ENCODE peak calls at places on chromosomes 2 and 18, in nine cellular contexts. One of them, this sample, is unnamed.

GRCh38 chr2:195737531-195738162 is 80.6 kb downstream of the SLC39A10 start:
- DNase-seq in transverse colon: no peak
- DNase-seq in adrenal gland: no peak
- DNase-seq in WTC11: no peak
- DNase-seq in GM13977: no peak
- DNase-seq in A549: no peak
- DNase-seq in fibroblast of the aortic adventitia: peak; percentile 20
- DNase-seq in heart left ventricle: no peak
- DNase-seq in Calu3: no peak
- DNase-seq in this sample: no peak

GRCh38 chr2:10864888-10865551 is 46.7 kb upstream of the KCNF1 start:
- DNase-seq in GM13977: peak; percentile 73
- DNase-seq in Calu3: no peak
- DNase-seq in A549: no peak
- DNase-seq in WTC11: no peak
- DNase-seq in heart left ventricle: no peak
- DNase-seq in transverse colon: no peak
- DNase-seq in fibroblast of the aortic adventitia: no peak
- DNase-seq in adrenal gland: peak; percentile 44
- DNase-seq in this sample: no peak

GRCh38 chr18:61939032-61939674 is 46.3 kb upstream of the RNF152 start:
- DNase-seq in fibroblast of the aortic adventitia: no peak
- DNase-seq in Calu3: peak; percentile 37
- DNase-seq in heart left ventricle: no peak
- DNase-seq in adrenal gland: no peak
- DNase-seq in WTC11: no peak
- DNase-seq in transverse colon: no peak
- DNase-seq in GM13977: no peak
- DNase-seq in A549: no peak
- DNase-seq in this sample: no peak

GRCh38 chr2:171086352-171087290 is 74.1 kb downstream of the TLK1 start:
- DNase-seq in GM13977: peak; percentile 9
- DNase-seq in fibroblast of the aortic adventitia: peak; percentile 74
- DNase-seq in WTC11: peak; percentile 62
- DNase-seq in Calu3: peak; percentile 32
- DNase-seq in heart left ventricle: peak; percentile 27
- DNase-seq in transverse colon: peak; percentile 57
- DNase-seq in adrenal gland: peak; percentile 49
- DNase-seq in A549: peak; percentile 62
- DNase-seq in this sample: peak; percentile 20

GRCh38 chr2:120177973-120178372 is 45.2 kb downstream of the TMEM185B start:
- DNase-seq in WTC11: no peak
- DNase-seq in adrenal gland: no peak
- DNase-seq in heart left ventricle: no peak
- DNase-seq in A549: no peak
- DNase-seq in GM13977: no peak
- DNase-seq in Calu3: no peak
- DNase-seq in fibroblast of the aortic adventitia: no peak
- DNase-seq in transverse colon: no peak
- DNase-seq in this sample: no peak

GRCh38 chr2:5365871-5366461 is 326.2 kb upstream of the SOX11 start:
- DNase-seq in Calu3: peak; percentile 45
- DNase-seq in adrenal gland: peak; percentile 41
- DNase-seq in transverse colon: peak; percentile 12
- DNase-seq in GM13977: peak; percentile 54
- DNase-seq in WTC11: peak; percentile 44
- DNase-seq in A549: peak; percentile 58
- DNase-seq in heart left ventricle: peak; percentile 62
- DNase-seq in fibroblast of the aortic adventitia: no peak
- DNase-seq in this sample: peak; percentile 91

GRCh38 chr2:72995420-72996151 is 75.9 kb downstream of the SFXN5 start:
- DNase-seq in fibroblast of the aortic adventitia: no peak
- DNase-seq in WTC11: no peak
- DNase-seq in transverse colon: no peak
- DNase-seq in heart left ventricle: no peak
- DNase-seq in adrenal gland: no peak
- DNase-seq in GM13977: no peak
- DNase-seq in Calu3: no peak
- DNase-seq in A549: no peak
- DNase-seq in this sample: no peak

GRCh38 chr2:14239605-14240004 is 392.9 kb upstream of the LRATD1 start:
- DNase-seq in heart left ventricle: no peak
- DNase-seq in fibroblast of the aortic adventitia: no peak
- DNase-seq in Calu3: no peak
- DNase-seq in GM13977: no peak
- DNase-seq in transverse colon: no peak
- DNase-seq in WTC11: no peak
- DNase-seq in adrenal gland: no peak
- DNase-seq in A549: no peak
- DNase-seq in this sample: no peak

GRCh38 chr2:152497481-152498052 is 162.6 kb downstream of the FMNL2 start:
- DNase-seq in fibroblast of the aortic adventitia: peak; percentile 93
- DNase-seq in WTC11: no peak
- DNase-seq in adrenal gland: peak; percentile 72
- DNase-seq in Calu3: peak; percentile 70
- DNase-seq in transverse colon: no peak
- DNase-seq in A549: no peak
- DNase-seq in heart left ventricle: no peak
- DNase-seq in GM13977: peak; percentile 25
- DNase-seq in this sample: no peak

GRCh38 chr2:240153418-240153817 is 13.0 kb upstream of the OTOS start:
- DNase-seq in WTC11: no peak
- DNase-seq in heart left ventricle: no peak
- DNase-seq in transverse colon: no peak
- DNase-seq in A549: no peak
- DNase-seq in fibroblast of the aortic adventitia: no peak
- DNase-seq in GM13977: no peak
- DNase-seq in Calu3: no peak
- DNase-seq in adrenal gland: no peak
- DNase-seq in this sample: no peak

GRCh38 chr2:222810044-222810443 is 50.8 kb upstream of the ACSL3 start:
- DNase-seq in Calu3: no peak
- DNase-seq in WTC11: no peak
- DNase-seq in adrenal gland: no peak
- DNase-seq in heart left ventricle: no peak
- DNase-seq in A549: no peak
- DNase-seq in fibroblast of the aortic adventitia: no peak
- DNase-seq in transverse colon: no peak
- DNase-seq in GM13977: no peak
- DNase-seq in this sample: no peak

GRCh38 chr18:10661333-10661732 is 135.5 kb downstream of the NAPG start:
- DNase-seq in GM13977: no peak
- DNase-seq in fibroblast of the aortic adventitia: peak; percentile 66
- DNase-seq in heart left ventricle: no peak
- DNase-seq in adrenal gland: no peak
- DNase-seq in A549: no peak
- DNase-seq in WTC11: no peak
- DNase-seq in Calu3: peak; percentile 47
- DNase-seq in transverse colon: no peak
- DNase-seq in this sample: no peak

GRCh38 chr2:170883683-170884082 is 45.4 kb upstream of the GORASP2 start:
- DNase-seq in heart left ventricle: no peak
- DNase-seq in adrenal gland: no peak
- DNase-seq in Calu3: no peak
- DNase-seq in WTC11: no peak
- DNase-seq in A549: no peak
- DNase-seq in transverse colon: no peak
- DNase-seq in GM13977: no peak
- DNase-seq in fibroblast of the aortic adventitia: no peak
- DNase-seq in this sample: no peak

GRCh38 chr2:23520256-23520655 is 135.3 kb downstream of the KLHL29 start:
- DNase-seq in transverse colon: no peak
- DNase-seq in adrenal gland: no peak
- DNase-seq in Calu3: peak; percentile 48
- DNase-seq in GM13977: no peak
- DNase-seq in A549: no peak
- DNase-seq in heart left ventricle: peak; percentile 14
- DNase-seq in WTC11: no peak
- DNase-seq in fibroblast of the aortic adventitia: no peak
- DNase-seq in this sample: peak; percentile 32

DNA sequence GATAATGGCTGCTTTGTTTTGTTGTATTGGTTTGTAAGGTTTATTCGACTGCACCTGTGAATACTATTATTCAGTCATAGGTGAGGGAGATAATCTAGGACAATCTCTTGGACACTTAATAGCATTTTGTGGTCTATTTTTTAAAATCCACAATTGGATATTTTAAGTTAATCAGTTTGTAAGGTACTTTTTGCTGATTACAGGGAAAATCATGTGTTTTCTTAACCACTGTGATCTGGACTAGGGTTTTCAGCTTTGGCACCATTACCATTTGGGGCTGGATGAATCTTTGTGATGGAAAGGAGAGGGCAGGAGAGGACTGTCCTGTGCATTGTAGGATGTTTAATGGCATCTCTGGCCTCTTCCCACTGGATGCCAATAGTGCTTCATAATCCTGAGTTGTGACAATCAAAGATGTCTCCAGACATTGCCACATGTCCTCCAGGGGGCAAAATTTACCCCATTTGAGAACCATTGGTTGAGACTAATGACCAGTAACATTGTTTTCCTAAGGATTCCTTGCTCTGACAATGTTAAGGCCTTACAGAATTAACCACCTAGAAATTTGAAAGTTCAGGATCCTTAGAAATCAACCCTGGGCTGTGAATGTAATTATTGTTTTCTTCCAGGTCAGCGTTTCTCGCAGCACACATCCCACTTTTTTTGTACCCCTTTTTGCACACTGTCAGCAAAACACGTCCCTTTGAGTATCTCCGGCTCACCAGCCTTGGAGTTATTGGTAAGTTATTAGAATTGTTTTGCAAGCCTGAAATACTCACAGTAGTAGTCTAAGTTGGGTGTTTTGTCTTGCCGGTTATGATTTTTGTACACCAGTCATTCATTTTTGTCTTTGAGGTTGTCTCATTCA is 15.6 kb downstream of the CNOT9 start:
- DNase-seq in GM13977: no peak
- DNase-seq in transverse colon: no peak
- DNase-seq in heart left ventricle: no peak
- DNase-seq in adrenal gland: no peak
- DNase-seq in A549: no peak
- DNase-seq in WTC11: no peak
- DNase-seq in fibroblast of the aortic adventitia: no peak
- DNase-seq in Calu3: no peak
- DNase-seq in this sample: no peak
- TF ChIP-seq CTCF in GM13977: no peak
- TF ChIP-seq CTCF in transverse colon: no peak
- TF ChIP-seq CTCF in heart left ventricle: no peak
- TF ChIP-seq CTCF in adrenal gland: no peak
- TF ChIP-seq CTCF in A549: peak; percentile 12
- TF ChIP-seq CTCF in WTC11: no peak
- TF ChIP-seq CTCF in fibroblast of the aortic adventitia: no peak
- TF ChIP-seq CTCF in Calu3: no peak
- TF ChIP-seq CTCF in this sample: no peak

DNA sequence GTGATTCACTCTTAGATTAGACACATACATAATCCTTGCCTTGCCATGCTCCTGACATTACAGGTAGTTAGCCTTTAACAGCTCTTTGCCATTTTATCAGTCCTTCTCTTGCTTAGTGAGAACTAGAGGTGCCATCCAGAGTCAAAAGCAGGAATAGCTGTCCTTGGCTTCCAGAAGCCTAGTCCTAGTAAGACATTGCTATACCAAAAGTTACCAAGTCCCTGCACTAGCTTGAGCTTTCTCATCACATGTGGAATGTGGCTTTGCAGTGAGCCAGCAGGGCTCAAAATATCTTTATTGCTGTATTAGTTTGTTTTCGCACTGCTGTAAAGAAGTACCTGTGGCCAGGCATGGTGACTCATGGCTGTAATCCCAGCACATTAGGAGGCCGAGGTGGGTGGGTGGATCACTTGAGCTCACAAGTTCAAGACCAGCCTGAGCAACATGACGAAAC is 104.7 kb upstream of the NOSTRIN start:
- DNase-seq in A549: no peak
- DNase-seq in WTC11: no peak
- DNase-seq in GM13977: no peak
- DNase-seq in adrenal gland: no peak
- DNase-seq in heart left ventricle: no peak
- DNase-seq in fibroblast of the aortic adventitia: peak; percentile 20
- DNase-seq in Calu3: no peak
- DNase-seq in transverse colon: peak; percentile 72
- DNase-seq in this sample: no peak
- TF ChIP-seq CTCF in A549: no peak
- TF ChIP-seq CTCF in WTC11: no peak
- TF ChIP-seq CTCF in GM13977: no peak
- TF ChIP-seq CTCF in adrenal gland: no peak
- TF ChIP-seq CTCF in heart left ventricle: no peak
- TF ChIP-seq CTCF in fibroblast of the aortic adventitia: no peak
- TF ChIP-seq CTCF in Calu3: no peak
- TF ChIP-seq CTCF in transverse colon: no peak
- TF ChIP-seq CTCF in this sample: no peak

DNA sequence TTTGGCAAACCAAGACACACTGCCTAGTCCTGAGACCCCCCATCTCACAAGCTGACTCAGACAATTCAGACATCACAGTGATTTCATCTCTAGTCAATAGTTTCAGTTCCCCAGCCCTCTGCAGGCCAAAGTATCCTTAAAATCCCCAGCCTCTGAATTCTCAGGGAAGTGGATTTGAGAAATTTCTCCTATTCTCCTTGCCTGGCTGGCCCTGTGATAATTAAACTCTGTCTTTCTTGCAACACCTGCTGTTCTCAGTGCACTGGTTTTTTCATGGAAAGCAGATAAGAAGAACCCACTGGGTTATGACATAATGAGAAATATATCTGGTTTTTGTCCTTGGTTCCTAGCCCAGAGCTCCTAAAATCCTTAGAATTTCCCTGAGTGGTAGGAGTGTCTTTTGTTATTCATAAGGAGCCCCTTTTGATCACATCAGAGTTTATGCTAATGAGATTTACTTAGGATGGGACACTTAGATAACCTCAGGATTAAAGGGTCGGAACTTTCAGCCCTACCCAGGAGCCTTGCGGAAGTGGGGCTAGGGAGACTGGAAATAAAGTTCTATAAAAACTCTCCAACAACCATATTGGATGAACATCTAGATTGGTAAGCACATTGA is 1310.7 kb upstream of the CHAC2 start:
- DNase-seq in GM13977: no peak
- DNase-seq in Calu3: no peak
- DNase-seq in transverse colon: no peak
- DNase-seq in fibroblast of the aortic adventitia: no peak
- DNase-seq in adrenal gland: no peak
- DNase-seq in A549: no peak
- DNase-seq in WTC11: no peak
- DNase-seq in heart left ventricle: no peak
- DNase-seq in this sample: no peak
- TF ChIP-seq CTCF in GM13977: no peak
- TF ChIP-seq CTCF in Calu3: no peak
- TF ChIP-seq CTCF in transverse colon: no peak
- TF ChIP-seq CTCF in fibroblast of the aortic adventitia: no peak
- TF ChIP-seq CTCF in adrenal gland: no peak
- TF ChIP-seq CTCF in A549: no peak
- TF ChIP-seq CTCF in WTC11: no peak
- TF ChIP-seq CTCF in heart left ventricle: no peak
- TF ChIP-seq CTCF in this sample: no peak

DNA sequence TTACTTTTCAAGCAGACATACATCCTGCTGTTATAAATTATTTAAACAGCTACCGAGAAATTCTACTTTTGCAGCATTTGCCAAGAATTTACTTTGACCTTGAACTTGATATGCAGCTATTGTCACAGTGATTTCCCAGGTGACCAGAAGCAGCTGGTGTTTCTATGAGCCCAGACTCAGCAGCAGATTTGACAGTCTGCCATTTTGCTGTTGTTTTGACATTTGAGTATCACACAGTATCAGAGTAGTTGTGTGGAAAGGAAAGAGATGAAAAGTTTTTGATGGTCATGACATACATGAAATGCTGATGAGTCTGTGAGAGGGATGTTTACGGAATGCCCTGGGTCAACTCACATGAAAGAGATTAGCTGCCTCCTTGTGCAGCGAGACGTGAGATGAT is 6.6 kb upstream of the CCDC195 start:
- DNase-seq in WTC11: no peak
- DNase-seq in transverse colon: no peak
- DNase-seq in fibroblast of the aortic adventitia: no peak
- DNase-seq in A549: no peak
- DNase-seq in adrenal gland: no peak
- DNase-seq in heart left ventricle: no peak
- DNase-seq in GM13977: no peak
- DNase-seq in Calu3: no peak
- DNase-seq in this sample: no peak
- TF ChIP-seq CTCF in WTC11: no peak
- TF ChIP-seq CTCF in transverse colon: no peak
- TF ChIP-seq CTCF in fibroblast of the aortic adventitia: no peak
- TF ChIP-seq CTCF in A549: no peak
- TF ChIP-seq CTCF in adrenal gland: no peak
- TF ChIP-seq CTCF in heart left ventricle: no peak
- TF ChIP-seq CTCF in GM13977: no peak
- TF ChIP-seq CTCF in Calu3: no peak
- TF ChIP-seq CTCF in this sample: no peak

This sample was measured in nephron progenitor cell.